ENCODE peak calls at places on chromosomes 11 and 22, in seven cellular contexts. N is AG04450, T is esophagus muscularis mucosa, C is transverse colon, W is Peyer's patch, K is foreskin fibroblast, S is stomach. Y is an unnamed sample.

GRCh38 chr11:71927813-71928738 is at the start of gene XNDC1N:
- DNase-seq in W (peak), K (peak), N (peak), T (peak), S (peak), C (peak), Y (no peak)

GRCh38 chr11:18492888-18493287 is 33.9 kb downstream of the TSG101 start:
- DNase-seq in T (no peak), S (no peak), W (no peak), N (no peak), C (no peak), K (no peak), Y (no peak)

GRCh38 chr22:43207849-43208702 is 21.1 kb upstream of the TTLL12 start:
- DNase-seq in S (no peak), C (no peak), N (no peak), T (no peak), K (no peak), W (no peak), Y (no peak)

GRCh38 chr11:73236879-73237278 is 18.8 kb downstream of the P2RY2 start:
- DNase-seq in W (peak), K (peak), T (no peak), C (peak), S (peak), N (no peak), Y (no peak)

GRCh38 chr22:33726294-33726711 is 194.0 kb downstream of the LARGE1 start:
- DNase-seq in T (no peak), W (no peak), C (no peak), K (peak), S (no peak), N (peak), Y (no peak)

GRCh38 chr22:44403930-44404329 is 91.2 kb upstream of the SHISAL1 start:
- DNase-seq in N (no peak), T (no peak), C (no peak), K (no peak), S (no peak), W (no peak), Y (no peak)

GRCh38 chr11:63866211-63866610 is 27.3 kb downstream of the MARK2 start:
- DNase-seq in C (peak), K (peak), N (no peak), W (peak), T (no peak), S (peak), Y (no peak)

GRCh38 chr22:27836181-27836580 is 34.6 kb upstream of the MN1 start:
- DNase-seq in T (no peak), W (no peak), N (no peak), C (no peak), K (peak), S (no peak), Y (no peak)

GRCh38 chr11:114354076-114354475 is 46.2 kb downstream of the C11orf71 start:
- DNase-seq in T (no peak), C (no peak), S (no peak), W (no peak), N (peak), K (peak), Y (no peak)

GRCh38 chr11:114167355-114168085 is 108.0 kb downstream of the ZBTB16 start:
- DNase-seq in C (no peak), K (no peak), W (no peak), N (no peak), S (no peak), T (no peak), Y (no peak)

GRCh38 chr22:49961601-49962011 is 1.0 kb downstream of the PIM3 start:
- DNase-seq in C (no peak), W (no peak), S (no peak), T (no peak), K (peak), N (no peak), Y (no peak)

GRCh38 chr11:57647368-57647767 is 2.3 kb downstream of the YPEL4 start:
- DNase-seq in T (no peak), W (no peak), C (no peak), K (peak), S (no peak), N (no peak), Y (no peak)

GRCh38 chr22:22037229-22037628 is 54.6 kb upstream of the TOP3B start:
- DNase-seq in S (no peak), K (no peak), W (peak), T (no peak), C (no peak), N (no peak), Y (no peak)

GRCh38 chr11:83847635-83848034 is 561.5 kb upstream of the CCDC90B start:
- DNase-seq in K (no peak), T (no peak), N (no peak), W (no peak), S (no peak), C (no peak), Y (no peak)

GRCh38 chr11:110907629-110908028 is 195.4 kb upstream of the ARHGAP20 start:
- DNase-seq in T (peak), N (peak), W (no peak), C (peak), S (peak), K (peak), Y (no peak)

GRCh38 chr22:49299821-49300231 is 527.8 kb downstream of the BRD1 start:
- DNase-seq in C (no peak), T (peak), K (no peak), S (peak), N (no peak), W (peak), Y (peak)

GRCh38 chr11:43447124-43447523 is 88.4 kb downstream of the TTC17 start:
- DNase-seq in S (no peak), T (no peak), C (no peak), K (no peak), N (no peak), W (no peak), Y (no peak)

GRCh38 chr11:34161812-34162506 is 56.5 kb downstream of the NAT10 start:
- DNase-seq in S (no peak), K (no peak), N (no peak), T (no peak), W (no peak), C (no peak), Y (no peak)

GRCh38 chr11:2701230-2701629 is 1.4 kb upstream of the KCNQ1OT1 start:
- DNase-seq in T (no peak), W (no peak), K (no peak), N (no peak), S (no peak), C (no peak), Y (no peak)

GRCh38 chr22:17569971-17570511 is 6.7 kb downstream of the SLC25A18 start:
- DNase-seq in S (no peak), T (no peak), K (peak), C (no peak), N (no peak), W (no peak), Y (no peak)

GRCh38 chr11:117070016-117070415 is 28.2 kb downstream of the SIK3 start:
- DNase-seq in S (no peak), N (no peak), C (no peak), K (peak), W (no peak), T (no peak), Y (no peak)

GRCh38 chr11:65111537-65112225 is at the start of gene TM7SF2:
- DNase-seq in N (peak), W (peak), T (peak), K (peak), S (peak), C (peak), Y (peak)

GRCh38 chr11:19578871-19579270 is 133.8 kb upstream of the NAV2 start:
- DNase-seq in C (no peak), W (no peak), K (no peak), S (no peak), T (no peak), N (no peak), Y (no peak)

GRCh38 chr11:91160661-91161060 is 937.8 kb upstream of the CHORDC1 start:
- DNase-seq in K (no peak), T (no peak), W (no peak), S (no peak), N (no peak), C (no peak), Y (no peak)
- TF ChIP-seq CTCF in K (no peak), T (no peak), W (no peak), S (no peak), N (no peak), C (no peak), Y (no peak)

DNA sequence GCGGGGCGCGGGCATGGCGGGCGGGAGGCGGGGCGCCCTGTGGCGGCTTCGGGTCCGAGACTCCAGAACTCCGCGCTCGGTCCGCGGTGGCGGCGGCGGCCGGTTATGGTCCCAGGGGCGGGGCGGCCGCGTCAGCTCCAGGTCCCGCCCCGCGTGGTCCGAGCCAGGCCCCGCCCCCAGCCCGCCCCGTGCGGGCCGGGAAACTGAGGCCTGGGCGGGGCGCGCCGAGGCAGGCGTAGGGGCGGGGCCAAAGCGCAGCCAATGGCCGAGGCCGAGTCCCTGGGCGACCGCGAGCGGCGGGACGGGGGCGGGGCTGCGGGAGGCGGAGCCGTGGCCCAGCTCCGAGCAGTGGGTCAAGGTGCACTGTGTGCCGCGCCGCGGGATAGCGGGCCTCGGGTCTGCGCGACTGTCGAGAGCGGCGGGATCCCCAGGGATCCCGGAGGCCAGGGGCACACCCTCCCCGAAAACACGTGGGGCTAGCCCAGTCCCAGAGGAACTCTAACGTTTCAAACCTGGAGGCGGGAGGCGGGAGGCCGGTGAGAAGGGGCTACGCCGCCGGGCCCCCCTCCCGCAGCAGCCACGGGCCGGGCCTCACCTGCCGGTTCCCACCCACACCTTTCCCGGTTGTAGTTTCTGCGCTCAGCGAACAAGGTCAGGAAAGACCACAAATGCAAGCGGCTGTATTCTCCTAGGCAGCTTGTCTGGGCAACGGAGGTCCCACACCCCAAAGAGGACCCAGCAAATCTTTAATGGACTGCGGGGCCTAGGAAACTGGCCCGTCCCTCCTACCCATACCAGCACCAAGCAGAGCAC is at the start of gene SLC25A1:
- DNase-seq in C (peak), W (peak), K (peak), N (peak), T (peak), S (peak), Y (peak)
- TF ChIP-seq CTCF in C (no peak), W (no peak), K (no peak), N (no peak), T (no peak), S (no peak), Y (no peak)

GRCh38 chr22:20111045-20111688 is 4.7 kb upstream of the RANBP1 start:
- DNase-seq in K (peak), C (no peak), T (no peak), S (no peak), W (peak), N (no peak), Y (no peak)
- TF ChIP-seq CTCF in K (peak), C (no peak), T (no peak), S (peak), W (no peak), N (peak), Y (peak)

DNA sequence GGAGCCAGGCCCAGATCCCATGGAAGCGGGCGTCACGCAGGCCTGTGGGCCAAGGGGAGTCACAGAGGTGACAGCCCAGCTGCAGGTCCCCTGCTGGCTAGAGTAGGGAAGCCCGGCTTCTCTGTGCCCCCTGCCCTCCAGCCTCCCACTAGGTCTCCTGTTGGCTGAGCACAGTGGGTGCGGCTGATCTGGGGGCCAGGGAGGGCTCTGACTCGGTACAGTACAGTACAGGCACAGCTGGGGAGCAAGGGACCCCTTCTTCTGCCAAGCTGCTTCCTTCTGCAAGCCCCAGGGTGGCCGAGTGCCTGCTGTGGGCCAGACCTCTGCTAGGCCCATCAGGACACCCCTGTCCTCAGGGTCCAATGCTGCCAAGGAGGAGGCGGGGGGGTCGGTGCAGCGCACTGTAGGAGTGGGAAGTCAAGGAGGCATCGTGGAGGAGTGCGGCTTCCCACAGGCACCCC is 10.1 kb downstream of the SUSD2 start:
- DNase-seq in T (no peak), S (no peak), W (no peak), C (no peak), N (no peak), K (no peak), Y (no peak)
- TF ChIP-seq CTCF in T (no peak), S (no peak), W (no peak), C (no peak), N (no peak), K (no peak), Y (no peak)

GRCh38 chr22:38733329-38734202 is 22.2 kb downstream of the SUN2 start:
- DNase-seq in C (peak), S (peak), N (peak), W (peak), K (peak), T (peak), Y (no peak)

GRCh38 chr22:38734203-38735100 is 21.3 kb downstream of the SUN2 start:
- DNase-seq in W (no peak), T (no peak), C (no peak), S (no peak), K (no peak), N (no peak), Y (no peak)

GRCh38 chr22:38730411-38730871 is 24.7 kb downstream of the GTPBP1 start:
- DNase-seq in W (no peak), K (no peak), T (no peak), N (no peak), C (no peak), S (no peak), Y (no peak)

GRCh38 chr22:38731703-38732161 is 24.1 kb downstream of the SUN2 start:
- DNase-seq in K (no peak), C (no peak), S (no peak), W (no peak), T (no peak), N (no peak), Y (no peak)

DNA sequence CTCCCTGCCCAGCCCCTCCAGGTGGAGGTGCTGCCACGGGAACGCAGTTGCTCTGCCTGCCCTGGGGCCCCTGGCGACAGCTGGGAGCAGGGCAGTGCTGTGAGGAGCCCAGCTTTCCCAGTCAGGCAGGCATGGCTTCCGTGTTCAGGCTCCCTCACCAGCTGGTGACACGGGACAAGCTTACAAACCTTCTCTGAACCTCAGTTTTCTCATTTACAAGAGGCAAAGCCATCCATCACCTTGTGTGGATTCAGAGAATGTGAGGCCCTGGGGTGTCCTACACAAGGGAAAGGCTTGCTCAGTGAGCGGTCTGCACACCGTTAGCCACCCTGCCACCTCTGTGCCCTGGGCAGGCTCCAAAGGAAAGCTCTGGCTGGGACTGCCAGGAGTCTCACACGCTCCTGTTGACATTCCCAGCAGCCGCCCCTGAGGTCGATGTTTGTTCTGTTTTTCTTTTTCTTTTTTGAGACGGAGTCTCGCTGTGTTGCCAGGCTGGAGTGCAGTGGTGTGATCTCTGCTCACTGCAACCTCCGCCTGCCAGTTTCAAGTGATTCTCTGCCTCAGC is 23.5 kb downstream of the SUN2 start:
- DNase-seq in K (no peak), S (peak), W (no peak), C (no peak), N (no peak), T (no peak), Y (no peak)
- TF ChIP-seq CTCF in K (no peak), S (no peak), W (no peak), C (no peak), N (no peak), T (no peak), Y (no peak)

GRCh38 chr11:3984896-3985295 is 109.7 kb upstream of the RRM1 start:
- DNase-seq in T (no peak), W (no peak), N (no peak), S (no peak), C (no peak), K (peak), Y (no peak)
- TF ChIP-seq CTCF in T (no peak), W (no peak), N (no peak), S (no peak), C (no peak), K (no peak), Y (no peak)

GRCh38 chr11:94964934-94965333 is 8.4 kb downstream of the CWC15 start:
- DNase-seq in N (no peak), C (no peak), T (no peak), S (no peak), W (no peak), K (no peak), Y (no peak)
- TF ChIP-seq CTCF in N (no peak), C (no peak), T (no peak), S (no peak), W (no peak), K (no peak), Y (no peak)

Y was measured in osteocyte.